ENCODE peak calls at places on chromosomes 5 and 9, in eight cellular contexts. U is T-helper 1 cell; X is midbrain; W is heart left ventricle; J is NCI-H2171 treated with DMSO at 0.1 percent for 48 hours; G is stimulated activated CD8-positive, alpha-beta memory T cell treated with anti-CD3 and anti-CD28 coated beads, Interleukin-15, amount 100 ng/mL, for 48 hours; F is activated T-cell treated with anti-CD3 and anti-CD28 coated beads for 4 hours; L is IMR-90. H is an unnamed sample.

GRCh38 chr9:129671519-129671918 is 6.1 kb downstream of the PRRX2 start:
- DNase-seq in U (no peak), X (no peak), W (no peak), J (no peak), G (peak), F (no peak), L (peak), H (no peak)

GRCh38 chr5:43619380-43619779 is 16.4 kb downstream of the NNT start:
- DNase-seq in U (no peak), X (no peak), W (no peak), J (no peak), G (no peak), F (no peak), L (no peak), H (no peak)

GRCh38 chr5:172380261-172380991 is 73.9 kb downstream of the SH3PXD2B start:
- DNase-seq in U (no peak), X (no peak), W (no peak), J (no peak), G (no peak), F (no peak), L (peak), H (no peak)

GRCh38 chr5:38518341-38518740 is 38.1 kb downstream of the LIFR start:
- DNase-seq in U (no peak), X (no peak), W (no peak), J (no peak), G (no peak), F (no peak), L (peak), H (no peak)

GRCh38 chr9:115189686-115190085 is 71.7 kb upstream of the TNC start:
- DNase-seq in U (no peak), X (no peak), W (no peak), J (peak), G (no peak), F (no peak), L (peak), H (no peak)

GRCh38 chr5:124494540-124495116 is 251.8 kb downstream of the ZNF608 start:
- DNase-seq in U (no peak), X (no peak), W (no peak), J (no peak), G (no peak), F (no peak), L (peak), H (no peak)

GRCh38 chr9:87323933-87324332 is 173.7 kb upstream of the DAPK1 start:
- DNase-seq in U (no peak), X (no peak), W (no peak), J (no peak), G (no peak), F (no peak), L (no peak), H (no peak)

GRCh38 chr5:172778223-172778814 is 7.3 kb upstream of the DUSP1 start:
- DNase-seq in U (no peak), X (no peak), W (no peak), J (peak), G (no peak), F (no peak), L (peak), H (peak)

GRCh38 chr5:157855404-157855994 is 3.4 kb downstream of the CLINT1 start:
- DNase-seq in U (no peak), X (peak), W (peak), J (peak), G (no peak), F (no peak), L (peak), H (no peak)

GRCh38 chr5:1090538-1090937 is 21.3 kb downstream of the SLC12A7 start:
- DNase-seq in U (no peak), X (no peak), W (peak), J (no peak), G (no peak), F (no peak), L (peak), H (no peak)

GRCh38 chr9:99034149-99034548 is 70.8 kb upstream of the TGFBR1 start:
- DNase-seq in U (no peak), X (no peak), W (no peak), J (no peak), G (no peak), F (no peak), L (no peak), H (no peak)

GRCh38 chr5:172583931-172584511 is 57.0 kb upstream of the NEURL1B start:
- DNase-seq in U (no peak), X (no peak), W (peak), J (no peak), G (no peak), F (no peak), L (no peak), H (no peak)

GRCh38 chr5:150058480-150059126 is 27.8 kb downstream of the CSF1R start:
- DNase-seq in U (no peak), X (peak), W (peak), J (no peak), G (no peak), F (no peak), L (peak), H (no peak)

GRCh38 chr9:26133537-26133936 is 455.3 kb upstream of the TUSC1 start:
- DNase-seq in U (no peak), X (no peak), W (no peak), J (no peak), G (no peak), F (no peak), L (no peak), H (no peak)

GRCh38 chr5:112247930-112248329 is 171.1 kb downstream of the EPB41L4A start:
- DNase-seq in U (no peak), X (no peak), W (no peak), J (no peak), G (no peak), F (no peak), L (no peak), H (no peak)

GRCh38 chr9:96169488-96169887 is 132.5 kb downstream of the HSD17B3 start:
- DNase-seq in U (no peak), X (peak), W (no peak), J (no peak), G (no peak), F (no peak), L (peak), H (peak)

GRCh38 chr5:51389582-51390463 is 6.6 kb downstream of the ISL1 start:
- DNase-seq in U (no peak), X (no peak), W (no peak), J (no peak), G (no peak), F (no peak), L (no peak), H (no peak)

GRCh38 chr5:91224459-91224858 is 158.7 kb downstream of the ARRDC3 start:
- DNase-seq in U (no peak), X (no peak), W (no peak), J (no peak), G (no peak), F (no peak), L (peak), H (no peak)

GRCh38 chr5:58885265-58885664 is 302.4 kb downstream of the RAB3C start:
- DNase-seq in U (no peak), X (no peak), W (no peak), J (no peak), G (no peak), F (no peak), L (no peak), H (no peak)

GRCh38 chr5:62536783-62537182 is 41.8 kb upstream of the LRRC70 start:
- DNase-seq in U (no peak), X (no peak), W (no peak), J (no peak), G (no peak), F (no peak), L (no peak), H (no peak)

GRCh38 chr5:143217065-143217803 is 186.3 kb downstream of the NR3C1 start:
- DNase-seq in U (no peak), X (no peak), W (no peak), J (no peak), G (no peak), F (no peak), L (peak), H (no peak)

H was measured in mucosa of descending colon.